ENCODE peak calls at places on chromosomes 4 and X, in six cellular contexts. E is A549, I is endothelial cell of umbilical vein, S is H1, F is WTC11, P is HepG2. B is an unnamed sample.

GRCh38 chrX:38221391-38221929 is 789 bp upstream of the SRPX start:
- DNase-seq in E (no peak), I (no peak), S (no peak), F (no peak), P (no peak), B (no peak)

GRCh38 chrX:48753708-48754107 is 7.8 kb upstream of the GLOD5 start:
- DNase-seq in E (no peak), I (no peak), S (no peak), F (no peak), P (no peak), B (no peak)

GRCh38 chr4:179750374-179750773 is 2308.1 kb upstream of the AGA start:
- DNase-seq in E (no peak), I (no peak), S (no peak), F (no peak), P (no peak), B (peak)

GRCh38 chr4:78432896-78433295 is 118.7 kb upstream of the ANXA3 start:
- DNase-seq in E (peak), I (no peak), S (no peak), F (no peak), P (no peak), B (no peak)

GRCh38 chrX:65463550-65463949 is 71.0 kb downstream of the LAS1L start:
- DNase-seq in E (no peak), I (no peak), S (no peak), F (peak), P (no peak), B (no peak)

GRCh38 chr4:16075061-16075460 is 8.8 kb downstream of the PROM1 start:
- DNase-seq in E (no peak), I (no peak), S (no peak), F (no peak), P (no peak), B (no peak)

GRCh38 chr4:3487861-3488260 is 24.8 kb downstream of the DOK7 start:
- DNase-seq in E (no peak), I (no peak), S (no peak), F (no peak), P (no peak), B (no peak)

GRCh38 chrX:131783555-131784338 is 239.4 kb upstream of the STK26 start:
- DNase-seq in E (peak), I (no peak), S (no peak), F (no peak), P (no peak), B (no peak)

GRCh38 chrX:130108647-130109428 is 1.5 kb downstream of the ELF4 start:
- DNase-seq in E (peak), I (no peak), S (no peak), F (peak), P (peak), B (peak)

GRCh38 chr4:81343046-81343445 is 128.0 kb upstream of the PRKG2 start:
- DNase-seq in E (no peak), I (no peak), S (no peak), F (no peak), P (no peak), B (no peak)

GRCh38 chr4:150647008-150647407 is 65.1 kb downstream of the MAB21L2 start:
- DNase-seq in E (no peak), I (no peak), S (no peak), F (no peak), P (no peak), B (no peak)

GRCh38 chrX:37834937-37835336 is 12.4 kb downstream of the DYNLT3 start:
- DNase-seq in E (no peak), I (no peak), S (no peak), F (no peak), P (no peak), B (no peak)

GRCh38 chr4:74874785-74875367 is 58.0 kb upstream of the PARM1 start:
- DNase-seq in E (peak), I (peak), S (no peak), F (peak), P (peak), B (peak)

GRCh38 chr4:25925486-25926201 is 11.6 kb downstream of the SMIM20 start:
- DNase-seq in E (peak), I (peak), S (peak), F (peak), P (peak), B (peak)

GRCh38 chr4:71156616-71157015 is 163.2 kb downstream of the DCK start:
- DNase-seq in E (no peak), I (no peak), S (no peak), F (no peak), P (no peak), B (no peak)

GRCh38 chrX:103615781-103616180 is 8.0 kb downstream of the TCEAL3 start:
- DNase-seq in E (no peak), I (no peak), S (no peak), F (no peak), P (no peak), B (no peak)

GRCh38 chr4:15677507-15677988 is 4.1 kb upstream of the FAM200B start:
- DNase-seq in E (peak), I (peak), S (no peak), F (no peak), P (peak), B (no peak)

GRCh38 chr4:3518941-3519340 is 13.3 kb downstream of the LRPAP1 start:
- DNase-seq in E (no peak), I (no peak), S (no peak), F (peak), P (no peak), B (no peak)

GRCh38 chrX:38514014-38514854 is 47.1 kb upstream of the TSPAN7 start:
- DNase-seq in E (no peak), I (no peak), S (no peak), F (no peak), P (no peak), B (no peak)

GRCh38 chr4:7170012-7170411 is 22.3 kb upstream of the SORCS2 start:
- DNase-seq in E (no peak), I (no peak), S (no peak), F (no peak), P (no peak), B (no peak)

GRCh38 chr4:7167706-7168105 is 24.6 kb upstream of the SORCS2 start:
- DNase-seq in E (peak), I (no peak), S (no peak), F (no peak), P (peak), B (no peak)

GRCh38 chr4:7166981-7167700 is 25.2 kb upstream of the SORCS2 start:
- DNase-seq in E (no peak), I (no peak), S (no peak), F (no peak), P (no peak), B (no peak)

GRCh38 chr4:7168106-7168505 is 24.2 kb upstream of the SORCS2 start:
- DNase-seq in E (no peak), I (no peak), S (no peak), F (no peak), P (no peak), B (no peak)

DNA sequence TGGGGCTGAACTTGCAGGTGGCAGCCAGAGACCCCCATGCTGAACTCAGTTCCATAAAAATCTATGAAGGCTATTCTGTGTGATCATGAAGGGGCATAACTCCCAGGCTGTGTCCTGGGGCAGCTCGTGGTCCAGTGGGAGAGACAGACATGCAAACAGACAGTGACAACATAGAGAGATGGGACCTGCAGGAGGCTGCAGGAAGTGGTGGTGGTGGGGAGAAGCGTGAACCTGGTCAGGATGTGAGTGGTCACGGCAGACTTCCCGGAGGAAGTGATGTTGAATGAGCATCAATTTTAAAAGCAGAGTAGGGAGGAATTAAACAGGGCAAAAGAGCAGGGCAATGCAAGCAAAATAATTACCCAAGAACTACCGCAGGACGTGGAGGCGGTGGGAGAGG is 23.2 kb upstream of the SORCS2 start:
- DNase-seq in E (no peak), I (no peak), S (no peak), F (no peak), P (no peak), B (no peak)
- TF ChIP-seq JUN in E (no peak), I (no peak), S (no peak), F (no peak), P (no peak), B (no peak)

DNA sequence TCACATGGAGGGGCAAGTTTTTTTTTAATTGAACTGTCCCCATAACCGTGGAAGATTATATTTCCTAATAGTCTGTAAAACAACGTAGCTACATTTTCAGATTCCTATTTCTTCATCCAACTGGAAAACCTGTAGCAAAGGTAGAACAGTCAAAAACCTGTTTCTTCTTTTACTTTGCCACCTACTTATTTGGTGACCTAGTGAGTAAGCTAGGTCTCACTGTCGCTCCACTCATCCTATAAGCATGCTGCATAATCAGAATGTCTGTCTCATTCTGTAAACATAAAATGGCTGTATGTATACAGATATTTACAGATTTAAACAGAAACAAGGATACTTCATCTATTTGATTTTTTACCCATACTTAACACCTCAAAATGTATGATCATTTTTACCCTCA is 20.4 kb downstream of the MAML3 start:
- DNase-seq in E (peak), I (no peak), S (no peak), F (no peak), P (no peak), B (no peak)
- TF ChIP-seq JUN in E (no peak), I (no peak), S (no peak), F (no peak), P (no peak), B (no peak)

GRCh38 chrX:39811391-39811790 is 286.4 kb downstream of the BCOR start:
- DNase-seq in E (no peak), I (no peak), S (no peak), F (no peak), P (no peak), B (no peak)
- TF ChIP-seq JUN in E (no peak), I (no peak), S (no peak), F (no peak), P (no peak), B (no peak)

DNA sequence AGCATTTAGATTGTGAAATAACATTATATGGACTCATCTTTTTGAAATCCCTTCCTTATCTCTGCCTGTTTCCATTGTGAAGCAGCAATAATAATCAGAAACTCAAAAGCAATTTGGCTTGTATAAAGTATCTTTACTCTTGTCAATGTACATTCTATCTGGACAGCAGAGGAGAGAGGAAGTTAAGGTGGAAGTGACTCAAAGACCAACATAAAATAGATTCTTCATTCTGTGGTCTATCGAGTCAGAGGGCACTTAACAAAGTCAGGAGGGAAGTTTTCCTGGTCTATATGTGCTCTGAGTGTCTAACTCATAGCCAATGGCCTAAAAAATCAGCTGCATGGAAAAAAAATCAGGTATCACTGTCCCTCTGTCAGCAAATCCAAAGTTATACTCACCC is 155.5 kb downstream of the EMCN start:
- DNase-seq in E (no peak), I (peak), S (no peak), F (no peak), P (no peak), B (no peak)
- TF ChIP-seq JUN in E (no peak), I (peak), S (no peak), F (no peak), P (no peak), B (no peak)